ENCODE peak calls at places on chromosome 14, in six cellular contexts. M, T, Z, X, D and S are unnamed samples.

GRCh38 chr14:96629558-96630222 is 127.5 kb downstream of the PAPOLA start:
- DNase-seq in Z (no peak), X (no peak), D (no peak), T (no peak), M (no peak), S (no peak)

GRCh38 chr14:64704743-64705405 is 650 bp downstream of the PLEKHG3 start:
- DNase-seq in D (peak; percentile 90), T (peak; percentile 55), M (no peak), Z (no peak), X (no peak), S (no peak)

GRCh38 chr14:88535813-88536212 is 19.0 kb downstream of the PTPN21 start:
- DNase-seq in T (no peak), Z (no peak), X (no peak), M (no peak), D (no peak), S (no peak)

GRCh38 chr14:85934886-85935254 is 404.9 kb downstream of the FLRT2 start:
- DNase-seq in Z (no peak), M (no peak), D (no peak), X (no peak), T (no peak), S (no peak)

GRCh38 chr14:104881369-104881979 is 16.4 kb downstream of the CEP170B start:
- DNase-seq in X (no peak), Z (no peak), D (peak; percentile 59), T (peak; percentile 3), M (peak; percentile 1), S (no peak)

GRCh38 chr14:64303471-64303917 is 9.3 kb upstream of the ESR2 start:
- DNase-seq in D (no peak), M (peak; percentile 35), Z (no peak), X (peak; percentile 70), T (no peak), S (peak; percentile 13)

GRCh38 chr14:99127651-99128167 is 144.3 kb downstream of the BCL11B start:
- DNase-seq in T (peak; percentile 1), D (no peak), X (no peak), M (no peak), Z (no peak), S (no peak)

GRCh38 chr14:23641180-23641914 is 5.2 kb downstream of the DHRS2 start:
- DNase-seq in Z (no peak), M (no peak), T (no peak), D (no peak), X (no peak), S (no peak)

GRCh38 chr14:32453857-32454810 is 125.0 kb downstream of the AKAP6 start:
- DNase-seq in D (no peak), T (no peak), X (no peak), Z (no peak), M (no peak), S (peak; percentile 67)

GRCh38 chr14:90575336-90575735 is 178.5 kb downstream of the CALM1 start:
- DNase-seq in D (peak; percentile 34), T (no peak), M (no peak), Z (no peak), X (no peak), S (no peak)

GRCh38 chr14:73576391-73576790 is 7.4 kb downstream of the ACOT2 start:
- DNase-seq in X (no peak), M (peak; percentile 72), T (no peak), Z (no peak), D (no peak), S (no peak)

GRCh38 chr14:96663491-96664067 is 133.6 kb upstream of the VRK1 start:
- DNase-seq in X (no peak), M (no peak), D (no peak), Z (no peak), T (no peak), S (no peak)

GRCh38 chr14:54565236-54566151 is 1.4 kb upstream of the SAMD4A start:
- DNase-seq in X (peak; percentile 91), Z (peak; percentile 67), T (peak; percentile 64), M (peak; percentile 90), D (peak; percentile 94), S (peak; percentile 69)

GRCh38 chr14:41549821-41550597 is 56.7 kb upstream of the LRFN5 start:
- DNase-seq in D (no peak), T (no peak), M (peak; percentile 71), Z (no peak), X (no peak), S (no peak)

GRCh38 chr14:21965042-21965441 is 291.4 kb upstream of the OR4E1 start:
- DNase-seq in M (no peak), Z (no peak), T (no peak), D (peak; percentile 15), X (no peak), S (no peak)

GRCh38 chr14:90561920-90562319 is 165.1 kb downstream of the CALM1 start:
- DNase-seq in T (no peak), Z (no peak), D (no peak), M (no peak), X (no peak), S (no peak)

GRCh38 chr14:58243790-58244555 is 670 bp upstream of the PSMA3 start:
- DNase-seq in D (no peak), Z (no peak), T (no peak), X (no peak), M (no peak), S (no peak)

GRCh38 chr14:94161087-94161486 is 13.0 kb upstream of the PPP4R4 start:
- DNase-seq in T (no peak), X (no peak), M (no peak), D (no peak), Z (no peak), S (no peak)

GRCh38 chr14:63727231-63727735 is 582 bp downstream of the SGPP1 start:
- DNase-seq in D (peak; percentile 86), M (peak; percentile 9), X (peak; percentile 56), T (peak; percentile 57), Z (no peak), S (no peak)

GRCh38 chr14:96676161-96676560 is 121.0 kb upstream of the VRK1 start:
- DNase-seq in X (no peak), M (peak; percentile 4), T (no peak), Z (no peak), D (no peak), S (no peak)

GRCh38 chr14:33435911-33436310 is 497.2 kb downstream of the NPAS3 start:
- DNase-seq in D (no peak), M (peak; percentile 78), X (peak; percentile 73), Z (no peak), T (no peak), S (peak; percentile 74)

GRCh38 chr14:61765225-61765943 is 3.2 kb downstream of the SNAPC1 start:
- DNase-seq in T (no peak), D (no peak), M (no peak), Z (no peak), X (no peak), S (no peak)

GRCh38 chr14:94602722-94603121 is 9.5 kb upstream of the SERPINA3 start:
- DNase-seq in X (no peak), D (no peak), M (no peak), T (no peak), Z (no peak), S (no peak)

GRCh38 chr14:35374273-35374681 is 30.3 kb downstream of the NFKBIA start:
- DNase-seq in M (peak; percentile 96), D (no peak), X (peak; percentile 90), T (no peak), Z (no peak), S (peak; percentile 98)

GRCh38 chr14:68451676-68452387 is 341.0 kb downstream of the ZFP36L1 start:
- DNase-seq in D (no peak), T (no peak), Z (no peak), X (peak; percentile 41), M (no peak), S (no peak)

GRCh38 chr14:54600685-54601084 is 33.8 kb downstream of the SAMD4A start:
- DNase-seq in X (peak; percentile 63), T (no peak), M (peak; percentile 91), Z (no peak), D (no peak), S (peak; percentile 77)

GRCh38 chr14:104158827-104159798 is 20.7 kb downstream of the KIF26A start:
- DNase-seq in X (no peak), Z (no peak), M (no peak), T (no peak), D (no peak), S (no peak)